ENCODE peak calls at places on chromosomes 16 and 17, in eight cellular contexts. One of them, this sample, is unnamed.

GRCh38 chr17:50176559-50177471 is 11.0 kb downstream of the SGCA start:
- DNase-seq in GDM1: no peak
- DNase-seq in activated CD4-positive, alpha-beta T cell treated with anti-CD3 and anti-CD28 coated beads, Interleukin-2, amount 50 U/mL, for 24 hours: no peak
- DNase-seq in iPS-NIHi11: no peak
- DNase-seq in SK-MEL-5: no peak
- DNase-seq in cardiac fibroblast: peak; percentile 19
- DNase-seq in GM04504: no peak
- DNase-seq in GF-D8: no peak
- DNase-seq in this sample: no peak

GRCh38 chr17:1347681-1348318 is 52.2 kb downstream of the YWHAE start:
- DNase-seq in GDM1: no peak
- DNase-seq in activated CD4-positive, alpha-beta T cell treated with anti-CD3 and anti-CD28 coated beads, Interleukin-2, amount 50 U/mL, for 24 hours: no peak
- DNase-seq in iPS-NIHi11: no peak
- DNase-seq in SK-MEL-5: peak; percentile 80
- DNase-seq in cardiac fibroblast: peak; percentile 42
- DNase-seq in GM04504: no peak
- DNase-seq in GF-D8: no peak
- DNase-seq in this sample: peak; percentile 43

GRCh38 chr17:57898487-57899311 is 48.9 kb upstream of the MRPS23 start:
- DNase-seq in GDM1: no peak
- DNase-seq in activated CD4-positive, alpha-beta T cell treated with anti-CD3 and anti-CD28 coated beads, Interleukin-2, amount 50 U/mL, for 24 hours: no peak
- DNase-seq in iPS-NIHi11: peak; percentile 85
- DNase-seq in SK-MEL-5: no peak
- DNase-seq in cardiac fibroblast: peak; percentile 33
- DNase-seq in GM04504: no peak
- DNase-seq in GF-D8: no peak
- DNase-seq in this sample: no peak

GRCh38 chr16:31177136-31177535 is 2.8 kb upstream of the FUS start:
- DNase-seq in GDM1: peak; percentile 41
- DNase-seq in activated CD4-positive, alpha-beta T cell treated with anti-CD3 and anti-CD28 coated beads, Interleukin-2, amount 50 U/mL, for 24 hours: no peak
- DNase-seq in iPS-NIHi11: no peak
- DNase-seq in SK-MEL-5: peak; percentile 84
- DNase-seq in cardiac fibroblast: peak; percentile 36
- DNase-seq in GM04504: no peak
- DNase-seq in GF-D8: peak; percentile 31
- DNase-seq in this sample: peak; percentile 91

GRCh38 chr16:75011634-75012307 is 12.9 kb downstream of the ZNRF1 start:
- DNase-seq in GDM1: no peak
- DNase-seq in activated CD4-positive, alpha-beta T cell treated with anti-CD3 and anti-CD28 coated beads, Interleukin-2, amount 50 U/mL, for 24 hours: no peak
- DNase-seq in iPS-NIHi11: no peak
- DNase-seq in SK-MEL-5: peak; percentile 15
- DNase-seq in cardiac fibroblast: peak; percentile 96
- DNase-seq in GM04504: peak; percentile 71
- DNase-seq in GF-D8: no peak
- DNase-seq in this sample: peak; percentile 84

GRCh38 chr17:51298508-51299371 is 38.4 kb downstream of the UTP18 start:
- DNase-seq in GDM1: no peak
- DNase-seq in activated CD4-positive, alpha-beta T cell treated with anti-CD3 and anti-CD28 coated beads, Interleukin-2, amount 50 U/mL, for 24 hours: no peak
- DNase-seq in iPS-NIHi11: peak; percentile 50
- DNase-seq in SK-MEL-5: peak; percentile 74
- DNase-seq in cardiac fibroblast: peak; percentile 65
- DNase-seq in GM04504: no peak
- DNase-seq in GF-D8: no peak
- DNase-seq in this sample: peak; percentile 38

GRCh38 chr17:7133424-7133823 is 18.8 kb upstream of the ASGR2 start:
- DNase-seq in GDM1: no peak
- DNase-seq in activated CD4-positive, alpha-beta T cell treated with anti-CD3 and anti-CD28 coated beads, Interleukin-2, amount 50 U/mL, for 24 hours: peak; percentile 19
- DNase-seq in iPS-NIHi11: no peak
- DNase-seq in SK-MEL-5: no peak
- DNase-seq in cardiac fibroblast: peak; percentile 14
- DNase-seq in GM04504: no peak
- DNase-seq in GF-D8: peak; percentile 3
- DNase-seq in this sample: no peak

GRCh38 chr17:18129041-18129502 is 20.5 kb downstream of the MYO15A start:
- DNase-seq in GDM1: no peak
- DNase-seq in activated CD4-positive, alpha-beta T cell treated with anti-CD3 and anti-CD28 coated beads, Interleukin-2, amount 50 U/mL, for 24 hours: no peak
- DNase-seq in iPS-NIHi11: peak; percentile 66
- DNase-seq in SK-MEL-5: peak; percentile 67
- DNase-seq in cardiac fibroblast: peak; percentile 34
- DNase-seq in GM04504: no peak
- DNase-seq in GF-D8: no peak
- DNase-seq in this sample: peak; percentile 75

GRCh38 chr17:60305141-60305540 is 86.8 kb downstream of the USP32 start:
- DNase-seq in GDM1: no peak
- DNase-seq in activated CD4-positive, alpha-beta T cell treated with anti-CD3 and anti-CD28 coated beads, Interleukin-2, amount 50 U/mL, for 24 hours: no peak
- DNase-seq in iPS-NIHi11: no peak
- DNase-seq in SK-MEL-5: peak; percentile 98
- DNase-seq in cardiac fibroblast: no peak
- DNase-seq in GM04504: no peak
- DNase-seq in GF-D8: peak; percentile 86
- DNase-seq in this sample: peak; percentile 14

GRCh38 chr16:84047206-84047605 is 4.6 kb upstream of the SLC38A8 start:
- DNase-seq in GDM1: no peak
- DNase-seq in activated CD4-positive, alpha-beta T cell treated with anti-CD3 and anti-CD28 coated beads, Interleukin-2, amount 50 U/mL, for 24 hours: no peak
- DNase-seq in iPS-NIHi11: no peak
- DNase-seq in SK-MEL-5: no peak
- DNase-seq in cardiac fibroblast: no peak
- DNase-seq in GM04504: no peak
- DNase-seq in GF-D8: no peak
- DNase-seq in this sample: no peak

GRCh38 chr17:55735784-55736405 is 13.2 kb upstream of the TMEM100 start:
- DNase-seq in GDM1: no peak
- DNase-seq in activated CD4-positive, alpha-beta T cell treated with anti-CD3 and anti-CD28 coated beads, Interleukin-2, amount 50 U/mL, for 24 hours: no peak
- DNase-seq in iPS-NIHi11: peak; percentile 27
- DNase-seq in SK-MEL-5: peak; percentile 81
- DNase-seq in cardiac fibroblast: peak; percentile 76
- DNase-seq in GM04504: no peak
- DNase-seq in GF-D8: no peak
- DNase-seq in this sample: peak; percentile 63

GRCh38 chr17:10842658-10843057 is 4.8 kb upstream of the PIRT start:
- DNase-seq in GDM1: no peak
- DNase-seq in activated CD4-positive, alpha-beta T cell treated with anti-CD3 and anti-CD28 coated beads, Interleukin-2, amount 50 U/mL, for 24 hours: no peak
- DNase-seq in iPS-NIHi11: no peak
- DNase-seq in SK-MEL-5: no peak
- DNase-seq in cardiac fibroblast: no peak
- DNase-seq in GM04504: no peak
- DNase-seq in GF-D8: no peak
- DNase-seq in this sample: no peak

GRCh38 chr16:78890496-78890895 is 710.0 kb downstream of the MAF start:
- DNase-seq in GDM1: no peak
- DNase-seq in activated CD4-positive, alpha-beta T cell treated with anti-CD3 and anti-CD28 coated beads, Interleukin-2, amount 50 U/mL, for 24 hours: no peak
- DNase-seq in iPS-NIHi11: no peak
- DNase-seq in SK-MEL-5: no peak
- DNase-seq in cardiac fibroblast: no peak
- DNase-seq in GM04504: no peak
- DNase-seq in GF-D8: no peak
- DNase-seq in this sample: no peak

GRCh38 chr16:88347656-88348376 is 34.9 kb upstream of the ZNF469 start:
- DNase-seq in GDM1: no peak
- DNase-seq in activated CD4-positive, alpha-beta T cell treated with anti-CD3 and anti-CD28 coated beads, Interleukin-2, amount 50 U/mL, for 24 hours: no peak
- DNase-seq in iPS-NIHi11: no peak
- DNase-seq in SK-MEL-5: no peak
- DNase-seq in cardiac fibroblast: no peak
- DNase-seq in GM04504: no peak
- DNase-seq in GF-D8: no peak
- DNase-seq in this sample: no peak

GRCh38 chr16:67235816-67236547 is 9.1 kb downstream of the TMEM208 start:
- DNase-seq in GDM1: no peak
- DNase-seq in activated CD4-positive, alpha-beta T cell treated with anti-CD3 and anti-CD28 coated beads, Interleukin-2, amount 50 U/mL, for 24 hours: no peak
- DNase-seq in iPS-NIHi11: no peak
- DNase-seq in SK-MEL-5: no peak
- DNase-seq in cardiac fibroblast: no peak
- DNase-seq in GM04504: no peak
- DNase-seq in GF-D8: no peak
- DNase-seq in this sample: no peak

GRCh38 chr17:20045476-20045875 is 36.3 kb downstream of the SPECC1 start:
- DNase-seq in GDM1: no peak
- DNase-seq in activated CD4-positive, alpha-beta T cell treated with anti-CD3 and anti-CD28 coated beads, Interleukin-2, amount 50 U/mL, for 24 hours: no peak
- DNase-seq in iPS-NIHi11: no peak
- DNase-seq in SK-MEL-5: no peak
- DNase-seq in cardiac fibroblast: no peak
- DNase-seq in GM04504: no peak
- DNase-seq in GF-D8: no peak
- DNase-seq in this sample: no peak

GRCh38 chr16:75379911-75380847 is 53.1 kb downstream of the CFDP1 start:
- DNase-seq in GDM1: peak; percentile 8
- DNase-seq in activated CD4-positive, alpha-beta T cell treated with anti-CD3 and anti-CD28 coated beads, Interleukin-2, amount 50 U/mL, for 24 hours: no peak
- DNase-seq in iPS-NIHi11: no peak
- DNase-seq in SK-MEL-5: peak; percentile 79
- DNase-seq in cardiac fibroblast: no peak
- DNase-seq in GM04504: no peak
- DNase-seq in GF-D8: peak; percentile 69
- DNase-seq in this sample: no peak